ENCODE peak calls at places on chromosome 14, in seven cellular contexts. A is naive thymus-derived CD4-positive, alpha-beta T cell; R is cardiac muscle cell; W is esophagus squamous epithelium; S is transverse colon; Z is mammary epithelial cell; H is CD4-positive, alpha-beta T cell. M is an unnamed sample.

GRCh38 chr14:64232095-64232830 is 61.9 kb downstream of the ESR2 start:
- DNase-seq in A (no peak), R (peak; percentile 82), W (no peak), S (no peak), Z (peak; percentile 52), H (no peak), M (peak; percentile 56)

GRCh38 chr14:54796961-54797360 is 105.7 kb downstream of the GCH1 start:
- DNase-seq in A (no peak), R (peak; percentile 41), W (no peak), S (no peak), Z (peak; percentile 51), H (no peak), M (peak; percentile 43)

GRCh38 chr14:101929096-101929495 is 35.3 kb upstream of the DYNC1H1 start:
- DNase-seq in A (no peak), R (no peak), W (no peak), S (no peak), Z (no peak), H (no peak), M (no peak)

GRCh38 chr14:53847881-53848280 is 108.7 kb downstream of the BMP4 start:
- DNase-seq in A (no peak), R (no peak), W (no peak), S (no peak), Z (no peak), H (no peak), M (no peak)

GRCh38 chr14:75132374-75133086 is 5.7 kb upstream of the NEK9 start:
- DNase-seq in A (peak; percentile 73), R (peak; percentile 87), W (no peak), S (peak; percentile 42), Z (peak; percentile 71), H (peak; percentile 46), M (no peak)

GRCh38 chr14:79011091-79011919 is 841.1 kb downstream of the NRXN3 start:
- DNase-seq in A (no peak), R (peak; percentile 56), W (no peak), S (no peak), Z (peak; percentile 89), H (no peak), M (no peak)

GRCh38 chr14:88919502-88919901 is 95.1 kb downstream of the TTC8 start:
- DNase-seq in A (no peak), R (no peak), W (no peak), S (peak; percentile 68), Z (peak; percentile 67), H (no peak), M (no peak)

GRCh38 chr14:56378474-56378873 is 201.1 kb upstream of the TMEM260 start:
- DNase-seq in A (no peak), R (peak; percentile 86), W (no peak), S (no peak), Z (peak; percentile 53), H (no peak), M (no peak)

GRCh38 chr14:55107766-55108554 is 21.1 kb upstream of the LGALS3 start:
- DNase-seq in A (no peak), R (peak; percentile 98), W (peak; percentile 26), S (peak; percentile 82), Z (peak; percentile 90), H (no peak), M (peak; percentile 95)

GRCh38 chr14:89041245-89041585 is 216.8 kb downstream of the TTC8 start:
- DNase-seq in A (no peak), R (no peak), W (no peak), S (peak; percentile 63), Z (peak; percentile 59), H (no peak), M (no peak)

GRCh38 chr14:44833376-44833775 is 128.4 kb downstream of the KLHL28 start:
- DNase-seq in A (no peak), R (peak; percentile 17), W (no peak), S (no peak), Z (peak; percentile 17), H (no peak), M (no peak)

GRCh38 chr14:57182760-57183503 is 85.8 kb downstream of the EXOC5 start:
- DNase-seq in A (no peak), R (peak; percentile 17), W (no peak), S (no peak), Z (peak; percentile 2), H (no peak), M (no peak)

GRCh38 chr14:80988742-80989429 is 33.5 kb downstream of the TSHR start:
- DNase-seq in A (no peak), R (no peak), W (no peak), S (no peak), Z (peak; percentile 37), H (no peak), M (no peak)

GRCh38 chr14:90567991-90568390 is 171.2 kb downstream of the CALM1 start:
- DNase-seq in A (no peak), R (no peak), W (no peak), S (no peak), Z (no peak), H (no peak), M (no peak)

GRCh38 chr14:53144244-53144643 is 8.9 kb downstream of the DDHD1 start:
- DNase-seq in A (no peak), R (no peak), W (no peak), S (no peak), Z (no peak), H (no peak), M (no peak)

GRCh38 chr14:70881549-70882174 is 25.6 kb upstream of the PCNX1 start:
- DNase-seq in A (no peak), R (no peak), W (no peak), S (no peak), Z (no peak), H (no peak), M (no peak)

GRCh38 chr14:57302883-57303282 is 34.1 kb downstream of the AP5M1 start:
- DNase-seq in A (no peak), R (peak; percentile 18), W (no peak), S (no peak), Z (no peak), H (no peak), M (no peak)

GRCh38 chr14:64696355-64696844 is 7.8 kb upstream of the PLEKHG3 start:
- DNase-seq in A (no peak), R (no peak), W (no peak), S (peak; percentile 70), Z (no peak), H (no peak), M (no peak)

GRCh38 chr14:32657081-32657480 is 281.6 kb upstream of the NPAS3 start:
- DNase-seq in A (no peak), R (peak; percentile 90), W (no peak), S (peak; percentile 14), Z (peak; percentile 62), H (no peak), M (peak; percentile 23)

GRCh38 chr14:64708148-64709004 is 4.2 kb downstream of the PLEKHG3 start:
- DNase-seq in A (no peak), R (peak; percentile 29), W (no peak), S (no peak), Z (peak; percentile 89), H (no peak), M (no peak)

GRCh38 chr14:31059152-31059924 is 33.2 kb upstream of the STRN3 start:
- DNase-seq in A (no peak), R (peak; percentile 97), W (no peak), S (peak; percentile 21), Z (peak; percentile 75), H (no peak), M (peak; percentile 16)

GRCh38 chr14:71918955-71919354 is 13.3 kb upstream of the RGS6 start:
- DNase-seq in A (no peak), R (no peak), W (no peak), S (no peak), Z (no peak), H (no peak), M (no peak)

GRCh38 chr14:62800577-62800976 is 244.7 kb downstream of the KCNH5 start:
- DNase-seq in A (no peak), R (no peak), W (no peak), S (no peak), Z (no peak), H (no peak), M (no peak)

GRCh38 chr14:77593501-77593911 is 22.9 kb downstream of the SPTLC2 start:
- DNase-seq in A (peak; percentile 67), R (peak; percentile 49), W (no peak), S (no peak), Z (no peak), H (no peak), M (no peak)

GRCh38 chr14:63045234-63045611 is at the start of gene KCNH5:
- DNase-seq in A (no peak), R (peak; percentile 43), W (no peak), S (no peak), Z (peak; percentile 53), H (no peak), M (peak; percentile 59)

GRCh38 chr14:99602054-99602787 is 1.8 kb downstream of the CCDC85C start:
- DNase-seq in A (no peak), R (no peak), W (no peak), S (peak; percentile 73), Z (no peak), H (no peak), M (peak; percentile 26)

GRCh38 chr14:54133896-54134295 is 177.3 kb upstream of the BMP4 start:
- DNase-seq in A (no peak), R (peak; percentile 29), W (no peak), S (no peak), Z (peak; percentile 82), H (no peak), M (no peak)

GRCh38 chr14:96960598-96961116 is 163.5 kb downstream of the VRK1 start:
- DNase-seq in A (no peak), R (no peak), W (no peak), S (no peak), Z (no peak), H (no peak), M (no peak)
- H3K9me3 ChIP-seq in A (peaks cover 26% of the 10 kb centered on the region), R (no peaks in the 10 kb centered on the region), W (no peaks in the 10 kb centered on the region), S (no peaks in the 10 kb centered on the region), Z (peaks cover 3% of the 10 kb centered on the region), H (peaks cover 20% of the 10 kb centered on the region), M (no peaks in the 10 kb centered on the region)

GRCh38 chr14:40841886-40842285 is 764.8 kb upstream of the LRFN5 start:
- DNase-seq in A (no peak), R (no peak), W (no peak), S (no peak), Z (no peak), H (no peak), M (no peak)

GRCh38 chr14:40842816-40843215 is 763.9 kb upstream of the LRFN5 start:
- DNase-seq in A (no peak), R (no peak), W (no peak), S (no peak), Z (no peak), H (no peak), M (no peak)

GRCh38 chr14:40838601-40839000 is 768.1 kb upstream of the LRFN5 start:
- DNase-seq in A (no peak), R (no peak), W (no peak), S (no peak), Z (no peak), H (no peak), M (no peak)
- H3K9me3 ChIP-seq in A (no peaks in the 10 kb centered on the region), R (no peaks in the 10 kb centered on the region), W (peaks cover 4% of the 10 kb centered on the region), S (peaks cover 3% of the 10 kb centered on the region), Z (peaks cover 3% of the 10 kb centered on the region), H (no peaks in the 10 kb centered on the region), M (no peaks in the 10 kb centered on the region)

GRCh38 chr14:29788093-29788492 is 139.6 kb downstream of the PRKD1 start:
- DNase-seq in A (no peak), R (no peak), W (no peak), S (no peak), Z (no peak), H (no peak), M (no peak)
- H3K9me3 ChIP-seq in A (no peaks in the 10 kb centered on the region), R (no peaks in the 10 kb centered on the region), W (no peaks in the 10 kb centered on the region), S (no peaks in the 10 kb centered on the region), Z (peaks cover 26% of the 10 kb centered on the region), H (no peaks in the 10 kb centered on the region), M (no peaks in the 10 kb centered on the region)

DNA sequence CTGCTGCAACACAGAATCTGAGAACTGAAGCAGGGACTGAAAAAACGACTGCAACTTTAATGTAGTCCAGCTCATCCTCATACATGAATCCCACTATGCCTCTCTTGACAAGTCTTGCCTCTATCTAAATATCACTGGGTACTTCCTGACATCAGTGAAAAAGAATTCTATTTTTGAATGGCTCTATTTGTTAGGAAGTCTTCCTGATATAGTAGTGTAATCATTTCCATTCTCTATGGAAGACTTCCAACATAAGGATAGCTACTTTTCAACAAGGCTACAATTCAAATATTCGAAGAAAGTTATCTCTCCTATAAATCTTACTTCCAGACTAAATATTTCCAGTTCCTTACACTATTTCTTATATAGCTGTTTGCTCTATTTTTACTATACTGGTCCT is 167.5 kb downstream of the MDGA2 start:
- DNase-seq in A (no peak), R (no peak), W (no peak), S (no peak), Z (no peak), H (no peak), M (no peak)
- H3K9me3 ChIP-seq in A (no peaks in the 10 kb centered on the region), R (no peaks in the 10 kb centered on the region), W (no peaks in the 10 kb centered on the region), S (no peaks in the 10 kb centered on the region), Z (peaks cover 27% of the 10 kb centered on the region), H (no peaks in the 10 kb centered on the region), M (no peaks in the 10 kb centered on the region)

M was measured in MG63.